ENCODE peak calls at places on chromosomes 2 and 18, in ten cellular contexts. F is gastrocnemius medialis; I is stimulated activated CD8-positive, alpha-beta memory T cell treated with anti-CD3 and anti-CD28 coated beads, Interleukin-7, amount 100 ng/mL, for 24 hours; H is activated CD8-positive, alpha-beta memory T cell treated with anti-CD3 and anti-CD28 coated beads, Interleukin-2, amount 50 U/mL, for 4 hours; S is bronchial epithelial cell; V is left lung; P is naive B cell; L is effector CD4-positive, alpha-beta T cell; U is myocyte; T is body of pancreas. Y is an unnamed sample.

GRCh38 chr2:220393717-220394116 is 766.3 kb downstream of the SLC4A3 start:
- DNase-seq in F (no peak), I (no peak), H (no peak), S (no peak), V (no peak), P (no peak), L (no peak), U (no peak), T (no peak), Y (no peak)

GRCh38 chr2:96730212-96730611 is 9.7 kb downstream of the LMAN2L start:
- DNase-seq in F (no peak), I (no peak), H (no peak), S (peak; percentile 96), V (no peak), P (no peak), L (no peak), U (peak; percentile 3), T (no peak), Y (no peak)

GRCh38 chr2:57516740-57517340 is 529.8 kb upstream of the VRK2 start:
- DNase-seq in F (no peak), I (no peak), H (no peak), S (peak; percentile 56), V (no peak), P (peak; percentile 11), L (no peak), U (peak; percentile 36), T (no peak), Y (no peak)

GRCh38 chr2:95076705-95077520 is 44.7 kb downstream of the MRPS5 start:
- DNase-seq in F (peak; percentile 49), I (peak; percentile 78), H (peak; percentile 92), S (peak; percentile 64), V (peak; percentile 91), P (peak; percentile 55), L (peak; percentile 87), U (peak; percentile 60), T (peak; percentile 87), Y (peak; percentile 70)

GRCh38 chr2:169528271-169528701 is 18.8 kb downstream of the KLHL41 start:
- DNase-seq in F (peak; percentile 66), I (peak; percentile 63), H (peak; percentile 76), S (peak; percentile 56), V (peak; percentile 44), P (peak; percentile 54), L (peak; percentile 73), U (peak; percentile 77), T (peak; percentile 75), Y (peak; percentile 69)

GRCh38 chr2:234879671-234880455 is 72.0 kb upstream of the SH3BP4 start:
- DNase-seq in F (no peak), I (no peak), H (no peak), S (peak; percentile 74), V (no peak), P (no peak), L (no peak), U (no peak), T (no peak), Y (no peak)

GRCh38 chr2:118032169-118033013 is 18.5 kb upstream of the CCDC93 start:
- DNase-seq in F (no peak), I (no peak), H (peak; percentile 33), S (peak; percentile 34), V (no peak), P (peak; percentile 38), L (peak; percentile 30), U (peak; percentile 53), T (peak; percentile 53), Y (peak; percentile 34)

GRCh38 chr18:48540329-48541025 is 1.6 kb downstream of the CTIF start:
- DNase-seq in F (peak; percentile 83), I (no peak), H (peak; percentile 59), S (peak; percentile 36), V (peak; percentile 76), P (peak; percentile 38), L (peak; percentile 19), U (peak; percentile 71), T (peak; percentile 57), Y (no peak)

GRCh38 chr2:19362652-19363473 is 4.4 kb upstream of the OSR1 start:
- DNase-seq in F (peak; percentile 58), I (no peak), H (peak; percentile 53), S (peak; percentile 76), V (peak; percentile 77), P (no peak), L (peak; percentile 34), U (peak; percentile 92), T (peak; percentile 82), Y (no peak)

GRCh38 chr2:64796926-64797325 is 143.2 kb upstream of the SERTAD2 start:
- DNase-seq in F (no peak), I (no peak), H (no peak), S (no peak), V (no peak), P (no peak), L (no peak), U (no peak), T (no peak), Y (no peak)

GRCh38 chr2:64606495-64607363 is 47.0 kb downstream of the SERTAD2 start:
- DNase-seq in F (peak; percentile 82), I (peak; percentile 64), H (peak; percentile 80), S (peak; percentile 93), V (peak; percentile 91), P (peak; percentile 87), L (peak; percentile 83), U (peak; percentile 84), T (peak; percentile 55), Y (peak; percentile 88)

Y was measured in effector memory CD8-positive, alpha-beta T cell.